ENCODE peak calls at places on chromosomes 5 and 9, in eight cellular contexts. O, Y, P, I, M, J, X and S are unnamed samples.

GRCh38 chr5:10301842-10302610 is 5.7 kb downstream of the CMBL start:
- DNase-seq in O (peak), Y (peak), P (peak), I (no peak), M (no peak), J (no peak), X (peak), S (no peak)

GRCh38 chr5:117054808-117055398 is 480.3 kb upstream of the SEMA6A start:
- DNase-seq in O (no peak), Y (no peak), P (no peak), I (no peak), M (no peak), J (no peak), X (no peak), S (no peak)

GRCh38 chr9:74783408-74783807 is 104.3 kb downstream of the TRPM6 start:
- DNase-seq in O (no peak), Y (no peak), P (peak), I (no peak), M (peak), J (peak), X (peak), S (peak)

GRCh38 chr5:178778919-178779318 is 48.5 kb upstream of the ZNF354A start:
- DNase-seq in O (no peak), Y (no peak), P (no peak), I (no peak), M (no peak), J (no peak), X (no peak), S (no peak)

GRCh38 chr5:174083041-174083827 is 37.7 kb downstream of the NSG2 start:
- DNase-seq in O (no peak), Y (no peak), P (peak), I (no peak), M (no peak), J (no peak), X (no peak), S (no peak)

GRCh38 chr5:93018461-93018860 is 562.6 kb downstream of the NR2F1-AS1 start:
- DNase-seq in O (no peak), Y (no peak), P (no peak), I (no peak), M (peak), J (peak), X (no peak), S (peak)

GRCh38 chr5:180126716-180127681 is 55.4 kb upstream of the RNF130 start:
- DNase-seq in O (no peak), Y (peak), P (peak), I (peak), M (peak), J (no peak), X (peak), S (no peak)

GRCh38 chr5:84688566-84688965 is 303.9 kb upstream of the EDIL3 start:
- DNase-seq in O (no peak), Y (no peak), P (peak), I (no peak), M (peak), J (peak), X (no peak), S (peak)

GRCh38 chr5:69167488-69167845 is 517 bp downstream of the CCNB1 start:
- DNase-seq in O (no peak), Y (no peak), P (no peak), I (peak), M (no peak), J (no peak), X (no peak), S (no peak)

GRCh38 chr9:26228273-26228672 is 550.0 kb upstream of the TUSC1 start:
- DNase-seq in O (no peak), Y (no peak), P (no peak), I (no peak), M (no peak), J (no peak), X (no peak), S (no peak)

GRCh38 chr5:32581010-32581785 is 4.2 kb upstream of the SUB1 start:
- DNase-seq in O (no peak), Y (no peak), P (no peak), I (no peak), M (no peak), J (no peak), X (no peak), S (no peak)

GRCh38 chr9:32524558-32525461 is 1.2 kb downstream of the RIGI start:
- DNase-seq in O (no peak), Y (no peak), P (peak), I (no peak), M (peak), J (no peak), X (no peak), S (peak)

GRCh38 chr9:94788706-94789105 is 62.2 kb downstream of the AOPEP start:
- DNase-seq in O (no peak), Y (no peak), P (no peak), I (no peak), M (no peak), J (no peak), X (no peak), S (no peak)

DNA sequence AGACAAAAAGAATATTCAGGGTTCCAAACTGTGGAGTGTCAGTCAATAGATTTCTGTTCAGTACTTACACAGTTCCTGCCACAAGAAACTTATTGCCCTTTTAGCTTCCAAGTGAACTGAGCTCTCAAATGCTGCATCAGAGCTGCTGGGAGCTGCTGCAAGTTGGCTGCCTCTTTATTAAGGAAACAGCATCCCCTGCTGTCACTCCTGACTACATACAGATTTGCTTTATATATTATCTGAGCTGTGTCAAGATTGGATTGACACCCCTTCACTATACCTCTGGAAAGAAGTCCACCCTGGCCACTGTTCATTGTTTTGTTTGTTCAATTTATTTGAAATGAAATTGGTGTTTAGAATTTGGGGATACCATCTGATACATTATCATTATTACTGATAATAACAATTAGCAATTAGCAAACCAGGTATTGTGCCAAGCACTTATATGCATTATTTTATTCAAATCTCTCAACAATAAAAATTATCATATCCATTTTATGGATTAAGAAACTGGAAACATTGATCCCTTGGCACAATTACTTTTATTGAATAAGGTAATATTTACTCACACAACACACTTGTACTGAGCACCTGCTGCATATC is 16.4 kb upstream of the C5orf58 start:
- DNase-seq in O (peak), Y (no peak), P (peak), I (no peak), M (peak), J (peak), X (peak), S (peak)
- TF ChIP-seq CTCF in O (peak), Y (no peak), P (peak), I (peak), M (peak), J (peak), X (peak), S (peak)

GRCh38 chr5:78677777-78678668 is 29.5 kb upstream of the LHFPL2 start:
- DNase-seq in O (peak), Y (no peak), P (peak), I (peak), M (peak), J (peak), X (no peak), S (peak)
- TF ChIP-seq CTCF in O (no peak), Y (no peak), P (no peak), I (no peak), M (peak), J (no peak), X (no peak), S (peak)

DNA sequence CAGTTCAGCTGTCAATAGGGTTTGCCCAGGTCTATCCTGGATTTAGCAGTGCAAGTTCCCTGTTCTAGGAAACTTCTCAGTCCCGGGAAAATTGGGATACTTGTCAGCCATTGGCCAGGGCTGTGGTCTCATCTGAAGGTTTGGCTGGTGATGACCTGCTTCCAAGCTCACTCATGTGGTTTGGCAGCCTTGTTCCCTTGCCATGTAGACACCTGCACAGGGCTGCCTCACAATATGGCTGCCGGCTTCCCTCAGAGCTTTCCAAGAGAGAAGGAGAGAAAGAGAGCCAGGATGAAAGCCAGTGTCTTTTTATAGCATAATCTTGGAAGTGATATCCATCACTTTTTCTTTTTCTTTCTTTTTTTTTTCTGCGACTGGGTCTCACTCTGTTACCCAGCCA is 37.7 kb upstream of the HMCN2 start:
- DNase-seq in O (no peak), Y (no peak), P (no peak), I (no peak), M (no peak), J (no peak), X (no peak), S (no peak)
- TF ChIP-seq CTCF in O (no peak), Y (no peak), P (no peak), I (no peak), M (no peak), J (no peak), X (no peak), S (no peak)

GRCh38 chr5:73986729-73987128 is 360.7 kb downstream of the ARHGEF28 start:
- DNase-seq in O (no peak), Y (no peak), P (no peak), I (no peak), M (no peak), J (no peak), X (no peak), S (no peak)

GRCh38 chr5:73983661-73984060 is 357.7 kb downstream of the ARHGEF28 start:
- DNase-seq in O (no peak), Y (no peak), P (no peak), I (no peak), M (no peak), J (no peak), X (no peak), S (no peak)

GRCh38 chr5:73981696-73982095 is 355.7 kb downstream of the ARHGEF28 start:
- DNase-seq in O (no peak), Y (no peak), P (no peak), I (no peak), M (no peak), J (no peak), X (no peak), S (no peak)

GRCh38 chr5:73987915-73988314 is 361.9 kb downstream of the ARHGEF28 start:
- DNase-seq in O (no peak), Y (no peak), P (peak), I (no peak), M (no peak), J (no peak), X (no peak), S (no peak)

DNA sequence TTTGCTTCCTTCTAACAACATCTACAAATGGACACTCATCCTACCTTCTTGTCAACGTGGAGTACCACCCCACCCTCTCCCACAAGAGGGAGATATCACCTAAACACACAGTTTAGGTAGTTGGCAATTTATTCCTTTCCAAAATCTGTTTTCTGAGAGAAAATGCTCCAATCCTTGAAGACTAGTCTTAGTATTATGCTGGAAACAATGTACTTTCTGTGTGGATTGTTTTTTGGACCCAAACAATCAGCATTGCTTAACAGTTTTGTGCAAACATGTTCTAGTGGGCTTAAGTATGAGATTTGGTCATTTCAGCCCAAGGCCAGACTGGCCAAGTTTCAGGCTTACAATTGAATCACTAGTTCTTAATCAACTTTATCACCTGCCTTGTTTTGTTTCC is 359.1 kb downstream of the ARHGEF28 start:
- DNase-seq in O (no peak), Y (no peak), P (peak), I (no peak), M (peak), J (no peak), X (peak), S (peak)
- TF ChIP-seq CTCF in O (peak), Y (no peak), P (no peak), I (no peak), M (peak), J (peak), X (peak), S (peak)

GRCh38 chr9:70255521-70255920 is 3.3 kb upstream of the SMC5 start:
- DNase-seq in O (no peak), Y (no peak), P (no peak), I (no peak), M (peak), J (no peak), X (no peak), S (no peak)

GRCh38 chr9:70256123-70256551 is 2.6 kb upstream of the SMC5 start:
- DNase-seq in O (no peak), Y (no peak), P (peak), I (no peak), M (peak), J (peak), X (no peak), S (peak)

DNA sequence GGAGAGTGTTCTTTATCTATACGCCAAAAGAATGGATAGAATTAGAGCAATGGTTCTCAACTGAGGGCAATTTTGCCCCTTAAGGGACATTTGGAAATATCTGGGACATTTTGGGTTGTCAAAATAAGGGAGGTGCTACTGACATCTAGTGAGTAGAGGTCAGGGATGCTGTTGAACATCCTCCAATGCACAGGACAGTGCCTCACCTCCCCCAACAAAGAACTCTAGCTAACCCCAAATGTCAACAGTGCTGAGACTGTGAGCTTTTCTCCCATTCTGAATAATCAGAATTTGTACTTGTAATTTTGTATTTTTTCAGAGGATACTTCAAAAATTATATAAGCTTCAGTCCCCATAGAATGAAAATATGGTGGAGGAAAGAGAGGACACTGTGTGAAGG is 8.6 kb upstream of the SMC5 start:
- DNase-seq in O (no peak), Y (no peak), P (no peak), I (no peak), M (no peak), J (no peak), X (no peak), S (no peak)
- TF ChIP-seq CTCF in O (no peak), Y (no peak), P (no peak), I (no peak), M (no peak), J (no peak), X (no peak), S (no peak)

DNA sequence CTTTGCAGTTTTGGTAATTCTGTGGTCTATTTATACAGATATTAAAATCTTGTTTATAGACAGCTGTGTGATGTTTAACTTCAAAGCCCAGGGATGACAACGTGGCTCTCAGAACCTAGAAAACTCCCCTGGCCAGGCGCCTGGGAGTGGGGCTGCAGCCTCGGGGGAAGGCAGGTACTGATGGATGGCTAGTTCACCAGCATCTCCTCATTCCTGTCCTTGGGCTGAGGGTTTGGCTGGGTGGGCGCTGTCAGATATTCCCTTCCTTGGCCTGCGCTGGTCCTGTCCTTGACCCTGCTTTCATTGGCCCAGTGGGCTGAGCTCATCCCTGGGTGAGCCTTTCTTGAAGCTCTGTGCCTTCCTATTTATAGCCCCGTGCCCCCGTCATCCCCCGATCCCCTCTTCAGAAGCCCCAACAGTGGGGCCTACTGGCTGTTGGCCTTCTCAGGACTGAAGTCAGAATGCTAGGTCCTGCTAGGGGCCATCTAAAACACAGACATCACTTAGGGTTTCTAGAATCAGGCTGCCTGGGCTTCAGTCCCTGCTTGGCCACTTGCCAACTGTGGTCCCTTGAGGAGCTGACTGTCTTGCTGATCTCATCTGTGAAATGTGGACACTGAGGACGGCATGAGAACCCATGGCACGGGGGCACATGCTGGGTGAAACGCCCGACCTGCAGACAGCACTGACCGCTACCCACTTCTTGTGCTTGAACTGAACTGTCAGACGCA is 20.9 kb downstream of the SH3GLB2 start:
- DNase-seq in O (peak), Y (no peak), P (no peak), I (no peak), M (peak), J (no peak), X (no peak), S (no peak)
- TF ChIP-seq CTCF in O (peak), Y (no peak), P (no peak), I (no peak), M (no peak), J (no peak), X (no peak), S (no peak)